ENCODE peak calls at places on chromosomes 6 and 20, in eight cellular contexts. K, H, X, P, S, Y, Z and W are unnamed samples.

GRCh38 chr6:134416501-134417154 is 98.7 kb upstream of the SGK1 start:
- DNase-seq in Y (peak), K (peak), Z (no peak), H (no peak), P (no peak), X (no peak), S (peak), W (no peak)

GRCh38 chr6:21634582-21634981 is 41.0 kb downstream of the SOX4 start:
- DNase-seq in H (no peak), K (peak), S (peak), Z (no peak), X (no peak), Y (peak), P (peak), W (no peak)

GRCh38 chr6:549901-550300 is 107.0 kb downstream of the HUS1B start:
- DNase-seq in P (no peak), Y (no peak), S (no peak), H (no peak), Z (no peak), X (no peak), K (no peak), W (no peak)

GRCh38 chr6:297571-298232 is 5.4 kb downstream of the DUSP22 start:
- DNase-seq in Z (no peak), P (no peak), H (no peak), Y (no peak), X (peak), S (no peak), K (no peak), W (no peak)

GRCh38 chr20:23632711-23633573 is 4.8 kb downstream of the CST3 start:
- DNase-seq in S (no peak), P (no peak), Y (no peak), Z (no peak), X (no peak), H (no peak), K (no peak), W (no peak)

GRCh38 chr6:139109558-139109957 is 25.3 kb upstream of the HECA start:
- DNase-seq in X (no peak), Y (peak), H (no peak), K (peak), Z (no peak), P (no peak), S (no peak), W (no peak)

GRCh38 chr20:10580700-10581099 is 93.1 kb downstream of the JAG1 start:
- DNase-seq in Y (no peak), P (no peak), H (no peak), X (no peak), Z (no peak), K (no peak), S (no peak), W (no peak)

GRCh38 chr6:11174245-11174616 is 58.2 kb downstream of the NEDD9 start:
- DNase-seq in K (no peak), Z (no peak), P (no peak), S (no peak), Y (no peak), H (no peak), X (no peak), W (no peak)

GRCh38 chr6:33668914-33669313 is 42.6 kb downstream of the UQCC2 start:
- DNase-seq in X (no peak), Y (no peak), Z (no peak), P (peak), S (no peak), K (no peak), H (no peak), W (no peak)

GRCh38 chr6:33724281-33725023 is 13.0 kb upstream of the UQCC2 start:
- DNase-seq in P (no peak), K (no peak), H (peak), Y (no peak), Z (no peak), X (no peak), S (no peak), W (no peak)

GRCh38 chr20:34242879-34243278 is 1.7 kb downstream of the ASIP start:
- DNase-seq in H (no peak), X (no peak), Y (no peak), S (no peak), Z (no peak), P (no peak), K (no peak), W (no peak)

GRCh38 chr6:20933057-20933792 is 399.0 kb downstream of the CDKAL1 start:
- DNase-seq in Y (no peak), Z (no peak), X (no peak), S (no peak), H (no peak), P (no peak), K (no peak), W (no peak)

GRCh38 chr20:51369503-51369902 is 173.0 kb downstream of the NFATC2 start:
- DNase-seq in Y (no peak), X (no peak), K (no peak), Z (no peak), S (no peak), H (no peak), P (no peak), W (no peak)

GRCh38 chr6:47034919-47035318 is 7.2 kb downstream of the ADGRF1 start:
- DNase-seq in P (peak), S (peak), Z (no peak), Y (peak), H (no peak), K (peak), X (no peak), W (no peak)

GRCh38 chr6:25788305-25788922 is 33.9 kb downstream of the SLC17A4 start:
- DNase-seq in K (peak), X (peak), H (peak), Z (no peak), S (peak), Y (peak), P (peak), W (no peak)

GRCh38 chr6:125747589-125748533 is 1.6 kb upstream of the HEY2 start:
- DNase-seq in Y (no peak), Z (no peak), K (no peak), H (peak), P (peak), X (peak), S (no peak), W (peak)

GRCh38 chr6:36791553-36792171 is 47.6 kb downstream of the CPNE5 start:
- DNase-seq in X (no peak), S (no peak), K (no peak), P (no peak), Z (no peak), Y (no peak), H (no peak), W (no peak)

GRCh38 chr6:18451756-18452155 is 64.6 kb downstream of the RNF144B start:
- DNase-seq in X (no peak), K (no peak), H (no peak), S (no peak), P (no peak), Z (no peak), Y (no peak), W (no peak)

GRCh38 chr6:38671885-38672467 is 31.0 kb downstream of the GLO1 start:
- DNase-seq in P (peak), K (peak), S (peak), H (no peak), X (no peak), Z (peak), Y (peak), W (no peak)

GRCh38 chr6:14197118-14197517 is 79.5 kb downstream of the CD83 start:
- DNase-seq in Z (no peak), S (no peak), Y (no peak), H (no peak), P (no peak), X (no peak), K (no peak), W (no peak)

GRCh38 chr6:452301-453067 is 60.9 kb downstream of the IRF4 start:
- DNase-seq in K (peak), S (no peak), Y (peak), H (no peak), Z (no peak), X (no peak), P (no peak), W (no peak)

GRCh38 chr20:52682271-52682670 is 289.9 kb upstream of the TSHZ2 start:
- DNase-seq in K (no peak), X (no peak), H (no peak), P (no peak), S (no peak), Y (no peak), Z (no peak), W (no peak)

GRCh38 chr20:19726126-19726525 is 31.9 kb upstream of the RIN2 start:
- DNase-seq in S (peak), X (no peak), P (no peak), K (peak), Z (no peak), H (no peak), Y (peak), W (no peak)

GRCh38 chr20:43545837-43546578 is 12.8 kb upstream of the SGK2 start:
- DNase-seq in K (no peak), S (no peak), Y (no peak), Z (no peak), X (no peak), H (no peak), P (no peak), W (no peak)

GRCh38 chr6:144104898-144105487 is 9.6 kb upstream of the SF3B5 start:
- DNase-seq in Z (peak), X (no peak), Y (peak), K (peak), S (peak), P (peak), H (no peak), W (no peak)

GRCh38 chr6:36545767-36546663 is 1.3 kb downstream of the STK38 start:
- DNase-seq in K (peak), X (no peak), P (no peak), Z (no peak), S (peak), Y (peak), H (no peak), W (no peak)

GRCh38 chr20:24768226-24768625 is 180.8 kb upstream of the CST7 start:
- DNase-seq in H (peak), K (no peak), Y (no peak), X (no peak), P (no peak), Z (no peak), S (peak), W (no peak)

GRCh38 chr20:54276577-54277169 is 68.8 kb downstream of the PFDN4 start:
- DNase-seq in K (no peak), P (peak), Z (no peak), S (no peak), H (no peak), Y (no peak), X (no peak), W (no peak)

GRCh38 chr20:59850018-59850641 is 83.3 kb downstream of the SYCP2 start:
- DNase-seq in K (peak), Z (peak), Y (peak), S (peak), P (no peak), H (no peak), X (no peak), W (no peak)

GRCh38 chr6:14272111-14273085 is 154.8 kb downstream of the CD83 start:
- DNase-seq in Y (no peak), P (peak), S (peak), X (no peak), Z (no peak), K (peak), H (no peak), W (no peak)

GRCh38 chr6:69936674-69937363 is 70.5 kb downstream of the COL19A1 start:
- DNase-seq in X (no peak), Z (no peak), Y (peak), S (peak), K (no peak), P (peak), H (no peak), W (no peak)

GRCh38 chr6:5684320-5684719 is 322.4 kb downstream of the NRN1 start:
- DNase-seq in S (peak), K (peak), X (no peak), Y (peak), P (no peak), Z (no peak), H (no peak), W (no peak)

GRCh38 chr20:61980647-61981583 is 84.8 kb downstream of the TAF4 start:
- DNase-seq in H (peak), P (peak), Y (peak), Z (no peak), K (peak), X (no peak), S (peak), W (no peak)

GRCh38 chr20:46683939-46684750 is 5.1 kb downstream of the TP53RK start:
- DNase-seq in Y (peak), S (peak), K (peak), X (peak), H (no peak), Z (no peak), P (no peak), W (no peak)

GRCh38 chr6:139290787-139291294 is 957 bp downstream of the TXLNB start:
- DNase-seq in Y (peak), P (no peak), X (no peak), S (peak), H (no peak), K (peak), Z (peak), W (no peak)

GRCh38 chr6:34155471-34156300 is 9.8 kb upstream of the GRM4 start:
- DNase-seq in X (peak), P (no peak), K (no peak), H (no peak), Z (no peak), S (no peak), Y (no peak), W (no peak)

DNA sequence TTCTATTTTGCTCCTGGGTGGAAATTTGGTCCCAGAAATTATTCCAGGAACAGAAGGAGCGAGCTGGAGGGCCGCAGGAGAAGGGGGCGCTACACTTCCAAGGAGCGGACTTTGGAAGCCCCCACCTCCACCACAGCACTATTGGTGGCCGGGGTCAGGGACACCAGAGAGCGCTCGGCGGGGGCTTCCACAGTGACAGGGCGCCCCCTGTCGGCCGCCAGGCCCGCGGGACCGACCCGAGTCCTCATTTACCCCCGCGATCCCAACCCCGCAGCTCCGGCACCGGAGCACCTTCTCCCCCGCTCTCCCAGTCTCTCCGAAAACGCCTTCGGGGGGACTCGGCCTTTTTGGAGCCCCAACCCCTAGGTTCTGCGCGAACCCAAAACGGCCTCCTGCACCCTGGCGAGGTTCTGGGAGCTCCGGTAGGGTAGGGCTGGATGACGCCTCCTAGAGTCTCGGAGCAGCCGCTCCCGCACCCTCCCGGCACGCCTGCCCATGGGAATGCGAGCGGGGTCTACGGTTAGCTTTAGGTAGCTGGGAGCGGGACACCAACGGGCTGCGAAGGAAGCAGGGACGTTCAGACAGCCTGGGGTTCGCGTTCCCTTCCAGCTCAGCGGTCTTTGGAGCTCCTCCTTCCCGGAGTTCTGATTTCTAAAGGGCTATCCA is 2.4 kb upstream of the FOXA2 start:
- DNase-seq in H (peak), K (no peak), X (peak), P (peak), Y (no peak), Z (no peak), S (no peak), W (no peak)
- TF ChIP-seq CTCF in H (peak), K (peak), X (peak), P (peak), Y (peak), Z (peak), S (peak), W (peak)

GRCh38 chr6:29295623-29296022 is 5.9 kb upstream of the OR14J1 start:
- DNase-seq in K (no peak), P (no peak), Z (no peak), X (no peak), S (no peak), Y (no peak), H (no peak), W (no peak)
- TF ChIP-seq CTCF in K (no peak), P (no peak), Z (no peak), X (no peak), S (no peak), Y (no peak), H (no peak), W (no peak)

DNA sequence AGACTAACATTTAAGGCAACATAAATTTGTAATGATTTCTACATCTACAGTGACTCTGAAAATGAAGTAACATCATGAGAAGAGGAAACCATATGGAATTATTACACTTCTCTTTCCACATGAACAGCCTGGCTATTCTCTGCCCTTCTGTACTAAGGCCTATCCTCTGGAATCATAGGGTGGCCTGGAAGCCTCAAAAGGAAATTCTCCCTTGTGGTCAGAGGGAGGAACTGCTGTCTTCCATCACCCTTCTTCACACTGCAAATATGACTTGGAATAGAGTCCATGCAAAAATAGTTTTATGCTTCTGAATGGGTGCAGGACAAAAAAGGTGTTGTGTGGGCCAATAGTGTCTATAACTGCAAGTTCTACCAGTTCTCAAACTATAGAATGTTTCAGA is 44.6 kb upstream of the SH3BGRL2 start:
- DNase-seq in K (peak), S (peak), Z (no peak), H (no peak), X (no peak), Y (peak), P (no peak), W (no peak)
- TF ChIP-seq CTCF in K (peak), S (peak), Z (peak), H (peak), X (no peak), Y (peak), P (peak), W (peak)

GRCh38 chr6:106027760-106028159 is 58.4 kb upstream of the PRDM1 start:
- DNase-seq in P (no peak), Z (no peak), K (no peak), Y (no peak), S (no peak), X (no peak), H (no peak), W (no peak)
- TF ChIP-seq CTCF in P (no peak), Z (no peak), K (no peak), Y (no peak), S (no peak), X (no peak), H (no peak), W (no peak)

GRCh38 chr6:153790881-153791473 is 248.1 kb upstream of the OPRM1 start:
- DNase-seq in S (peak), X (no peak), Y (no peak), K (peak), H (no peak), Z (no peak), P (no peak), W (no peak)
- TF ChIP-seq CTCF in S (no peak), X (no peak), Y (no peak), K (peak), H (peak), Z (peak), P (no peak), W (no peak)

GRCh38 chr6:7504041-7504440 is 37.4 kb upstream of the DSP start:
- DNase-seq in Y (no peak), H (no peak), S (no peak), Z (no peak), P (no peak), K (no peak), X (no peak), W (no peak)
- TF ChIP-seq CTCF in Y (no peak), H (no peak), S (no peak), Z (no peak), P (no peak), K (no peak), X (no peak), W (no peak)